ENCODE peak calls at places on chromosome 12, in eight cellular contexts. One of them, this sample, is unnamed.

GRCh38 chr12:55736780-55737580 is 5.9 kb upstream of the GDF11 start:
- DNase-seq in fibroblast of pulmonary artery: peak
- DNase-seq in epithelial cell of proximal tubule: no peak
- DNase-seq in progenitor cell of endocrine pancreas: peak
- DNase-seq in left lung: peak
- DNase-seq in endothelial cell: peak
- DNase-seq in fibroblast of lung: peak
- DNase-seq in heart left ventricle: peak
- DNase-seq in this sample: peak

GRCh38 chr12:65666876-65667275 is 157.4 kb upstream of the HMGA2 start:
- DNase-seq in epithelial cell of proximal tubule: no peak
- DNase-seq in endothelial cell: no peak
- DNase-seq in progenitor cell of endocrine pancreas: no peak
- DNase-seq in fibroblast of lung: no peak
- DNase-seq in fibroblast of pulmonary artery: no peak
- DNase-seq in heart left ventricle: no peak
- DNase-seq in left lung: no peak
- DNase-seq in this sample: no peak

GRCh38 chr12:131912526-131913274 is 16.4 kb upstream of the PUS1 start:
- DNase-seq in endothelial cell: no peak
- DNase-seq in fibroblast of lung: peak
- DNase-seq in left lung: peak
- DNase-seq in epithelial cell of proximal tubule: no peak
- DNase-seq in heart left ventricle: peak
- DNase-seq in progenitor cell of endocrine pancreas: no peak
- DNase-seq in fibroblast of pulmonary artery: peak
- DNase-seq in this sample: no peak

GRCh38 chr12:129871991-129872969 is 31.5 kb downstream of the TMEM132D start:
- DNase-seq in fibroblast of lung: no peak
- DNase-seq in epithelial cell of proximal tubule: no peak
- DNase-seq in progenitor cell of endocrine pancreas: no peak
- DNase-seq in endothelial cell: no peak
- DNase-seq in fibroblast of pulmonary artery: no peak
- DNase-seq in left lung: no peak
- DNase-seq in heart left ventricle: no peak
- DNase-seq in this sample: no peak

GRCh38 chr12:32659908-32660440 is 19.1 kb upstream of the DNM1L start:
- DNase-seq in left lung: no peak
- DNase-seq in fibroblast of pulmonary artery: no peak
- DNase-seq in epithelial cell of proximal tubule: no peak
- DNase-seq in progenitor cell of endocrine pancreas: no peak
- DNase-seq in fibroblast of lung: no peak
- DNase-seq in endothelial cell: no peak
- DNase-seq in heart left ventricle: no peak
- DNase-seq in this sample: no peak

GRCh38 chr12:72276212-72276865 is 4.2 kb downstream of the TRHDE start:
- DNase-seq in epithelial cell of proximal tubule: no peak
- DNase-seq in endothelial cell: no peak
- DNase-seq in heart left ventricle: no peak
- DNase-seq in progenitor cell of endocrine pancreas: no peak
- DNase-seq in fibroblast of pulmonary artery: no peak
- DNase-seq in fibroblast of lung: peak
- DNase-seq in left lung: no peak
- DNase-seq in this sample: no peak

GRCh38 chr12:49470986-49471385 is 67.8 kb upstream of the KCNH3 start:
- DNase-seq in heart left ventricle: no peak
- DNase-seq in epithelial cell of proximal tubule: no peak
- DNase-seq in fibroblast of pulmonary artery: no peak
- DNase-seq in left lung: no peak
- DNase-seq in fibroblast of lung: no peak
- DNase-seq in progenitor cell of endocrine pancreas: no peak
- DNase-seq in endothelial cell: no peak
- DNase-seq in this sample: no peak

GRCh38 chr12:131860472-131861260 is 32.5 kb downstream of the MMP17 start:
- DNase-seq in fibroblast of pulmonary artery: peak
- DNase-seq in epithelial cell of proximal tubule: peak
- DNase-seq in progenitor cell of endocrine pancreas: no peak
- DNase-seq in left lung: peak
- DNase-seq in fibroblast of lung: peak
- DNase-seq in endothelial cell: no peak
- DNase-seq in heart left ventricle: peak
- DNase-seq in this sample: no peak

GRCh38 chr12:45991289-45992249 is 1.2 kb upstream of the SCAF11 start:
- DNase-seq in fibroblast of lung: peak
- DNase-seq in progenitor cell of endocrine pancreas: peak
- DNase-seq in left lung: peak
- DNase-seq in fibroblast of pulmonary artery: peak
- DNase-seq in endothelial cell: peak
- DNase-seq in epithelial cell of proximal tubule: no peak
- DNase-seq in heart left ventricle: peak
- DNase-seq in this sample: peak

GRCh38 chr12:58341791-58342190 is 400.4 kb downstream of the ATP23 start:
- DNase-seq in endothelial cell: no peak
- DNase-seq in heart left ventricle: no peak
- DNase-seq in fibroblast of lung: peak
- DNase-seq in left lung: no peak
- DNase-seq in epithelial cell of proximal tubule: no peak
- DNase-seq in progenitor cell of endocrine pancreas: no peak
- DNase-seq in fibroblast of pulmonary artery: peak
- DNase-seq in this sample: no peak

GRCh38 chr12:111393700-111394275 is 11.9 kb upstream of the SH2B3 start:
- DNase-seq in endothelial cell: no peak
- DNase-seq in heart left ventricle: peak
- DNase-seq in fibroblast of lung: no peak
- DNase-seq in progenitor cell of endocrine pancreas: no peak
- DNase-seq in fibroblast of pulmonary artery: no peak
- DNase-seq in epithelial cell of proximal tubule: no peak
- DNase-seq in left lung: peak
- DNase-seq in this sample: no peak

GRCh38 chr12:76183459-76184186 is 99.1 kb upstream of the NAP1L1 start:
- DNase-seq in progenitor cell of endocrine pancreas: no peak
- DNase-seq in fibroblast of pulmonary artery: peak
- DNase-seq in fibroblast of lung: peak
- DNase-seq in heart left ventricle: no peak
- DNase-seq in left lung: no peak
- DNase-seq in epithelial cell of proximal tubule: peak
- DNase-seq in endothelial cell: no peak
- DNase-seq in this sample: no peak

GRCh38 chr12:101920906-101921305 is 43.5 kb downstream of the DRAM1 start:
- DNase-seq in fibroblast of lung: no peak
- DNase-seq in progenitor cell of endocrine pancreas: no peak
- DNase-seq in heart left ventricle: no peak
- DNase-seq in epithelial cell of proximal tubule: no peak
- DNase-seq in left lung: no peak
- DNase-seq in endothelial cell: no peak
- DNase-seq in fibroblast of pulmonary artery: no peak
- DNase-seq in this sample: no peak

GRCh38 chr12:28622416-28622815 is 432.2 kb downstream of the CCDC91 start:
- DNase-seq in epithelial cell of proximal tubule: no peak
- DNase-seq in left lung: no peak
- DNase-seq in fibroblast of pulmonary artery: peak
- DNase-seq in fibroblast of lung: peak
- DNase-seq in endothelial cell: no peak
- DNase-seq in progenitor cell of endocrine pancreas: no peak
- DNase-seq in heart left ventricle: no peak
- DNase-seq in this sample: no peak

GRCh38 chr12:31585271-31585670 is 5.7 kb downstream of the DENND5B start:
- DNase-seq in fibroblast of pulmonary artery: peak
- DNase-seq in endothelial cell: no peak
- DNase-seq in fibroblast of lung: no peak
- DNase-seq in progenitor cell of endocrine pancreas: no peak
- DNase-seq in epithelial cell of proximal tubule: no peak
- DNase-seq in left lung: no peak
- DNase-seq in heart left ventricle: no peak
- DNase-seq in this sample: no peak

DNA sequence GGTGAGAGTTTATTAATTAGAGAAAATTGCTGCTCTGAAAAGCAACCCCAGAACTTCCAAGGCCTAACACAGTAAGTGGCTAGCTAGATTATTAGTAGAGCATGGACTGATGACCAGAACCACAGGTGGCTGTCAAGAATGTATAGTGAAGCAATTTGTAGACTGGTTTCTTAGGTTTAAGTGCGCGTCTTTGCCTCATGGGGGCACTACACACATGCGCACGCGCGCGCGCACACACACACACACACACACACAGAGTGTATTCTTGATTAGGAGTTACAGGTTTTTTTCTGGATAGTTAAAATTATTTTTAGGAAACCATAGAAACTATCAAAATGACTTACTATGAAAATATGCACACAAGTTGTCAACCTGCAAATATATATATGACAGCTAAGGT is 66.5 kb downstream of the BHLHE41 start:
- DNase-seq in progenitor cell of endocrine pancreas: no peak
- DNase-seq in endothelial cell: no peak
- DNase-seq in left lung: no peak
- DNase-seq in heart left ventricle: no peak
- DNase-seq in epithelial cell of proximal tubule: no peak
- DNase-seq in fibroblast of lung: no peak
- DNase-seq in fibroblast of pulmonary artery: no peak
- DNase-seq in this sample: no peak
- TF ChIP-seq CTCF in progenitor cell of endocrine pancreas: peak
- TF ChIP-seq CTCF in endothelial cell: no peak
- TF ChIP-seq CTCF in left lung: no peak
- TF ChIP-seq CTCF in heart left ventricle: no peak
- TF ChIP-seq CTCF in epithelial cell of proximal tubule: peak
- TF ChIP-seq CTCF in fibroblast of lung: no peak
- TF ChIP-seq CTCF in fibroblast of pulmonary artery: no peak
- TF ChIP-seq CTCF in this sample: no peak

GRCh38 chr12:14262771-14263511 is 102.5 kb upstream of the ATF7IP start:
- DNase-seq in progenitor cell of endocrine pancreas: no peak
- DNase-seq in heart left ventricle: no peak
- DNase-seq in fibroblast of lung: no peak
- DNase-seq in left lung: no peak
- DNase-seq in epithelial cell of proximal tubule: no peak
- DNase-seq in fibroblast of pulmonary artery: no peak
- DNase-seq in endothelial cell: no peak
- DNase-seq in this sample: no peak

GRCh38 chr12:14263742-14264141 is 101.7 kb upstream of the ATF7IP start:
- DNase-seq in left lung: no peak
- DNase-seq in progenitor cell of endocrine pancreas: no peak
- DNase-seq in epithelial cell of proximal tubule: no peak
- DNase-seq in fibroblast of lung: no peak
- DNase-seq in fibroblast of pulmonary artery: no peak
- DNase-seq in endothelial cell: no peak
- DNase-seq in heart left ventricle: no peak
- DNase-seq in this sample: no peak

GRCh38 chr12:14260011-14260993 is 105.2 kb upstream of the ATF7IP start:
- DNase-seq in fibroblast of pulmonary artery: peak
- DNase-seq in epithelial cell of proximal tubule: peak
- DNase-seq in fibroblast of lung: peak
- DNase-seq in progenitor cell of endocrine pancreas: peak
- DNase-seq in heart left ventricle: peak
- DNase-seq in left lung: peak
- DNase-seq in endothelial cell: peak
- DNase-seq in this sample: peak

GRCh38 chr12:14261096-14261495 is 104.4 kb upstream of the ATF7IP start:
- DNase-seq in fibroblast of lung: no peak
- DNase-seq in heart left ventricle: no peak
- DNase-seq in epithelial cell of proximal tubule: no peak
- DNase-seq in left lung: no peak
- DNase-seq in endothelial cell: no peak
- DNase-seq in progenitor cell of endocrine pancreas: no peak
- DNase-seq in fibroblast of pulmonary artery: no peak
- DNase-seq in this sample: no peak

GRCh38 chr12:14261861-14262260 is 103.6 kb upstream of the ATF7IP start:
- DNase-seq in left lung: no peak
- DNase-seq in fibroblast of pulmonary artery: no peak
- DNase-seq in heart left ventricle: no peak
- DNase-seq in epithelial cell of proximal tubule: no peak
- DNase-seq in fibroblast of lung: no peak
- DNase-seq in progenitor cell of endocrine pancreas: no peak
- DNase-seq in endothelial cell: no peak
- DNase-seq in this sample: no peak
- TF ChIP-seq CTCF in left lung: no peak
- TF ChIP-seq CTCF in fibroblast of pulmonary artery: no peak
- TF ChIP-seq CTCF in heart left ventricle: no peak
- TF ChIP-seq CTCF in epithelial cell of proximal tubule: no peak
- TF ChIP-seq CTCF in fibroblast of lung: no peak
- TF ChIP-seq CTCF in progenitor cell of endocrine pancreas: no peak
- TF ChIP-seq CTCF in endothelial cell: no peak
- TF ChIP-seq CTCF in this sample: no peak

DNA sequence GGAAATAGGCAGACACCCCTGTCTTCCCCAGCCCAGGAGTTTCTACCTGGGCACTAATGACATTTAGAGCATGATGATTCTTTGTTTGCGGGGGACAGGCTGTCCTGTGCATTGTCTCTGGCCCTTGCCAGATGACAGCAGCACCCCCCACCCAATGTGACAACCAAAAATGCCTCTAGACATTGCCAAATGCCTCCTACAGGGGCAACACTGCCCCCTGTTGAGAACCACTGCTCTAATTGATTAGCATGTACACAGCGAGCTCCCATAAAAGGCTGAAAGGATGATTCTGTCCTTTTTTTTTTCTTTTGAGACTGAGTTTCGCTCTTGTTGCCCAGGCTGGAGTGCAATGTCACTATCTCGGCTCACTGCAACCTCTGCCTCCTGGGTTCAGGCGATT is 50.5 kb downstream of the MAP1LC3B2 start:
- DNase-seq in progenitor cell of endocrine pancreas: no peak
- DNase-seq in epithelial cell of proximal tubule: no peak
- DNase-seq in endothelial cell: peak
- DNase-seq in fibroblast of lung: no peak
- DNase-seq in heart left ventricle: no peak
- DNase-seq in left lung: no peak
- DNase-seq in fibroblast of pulmonary artery: peak
- DNase-seq in this sample: peak
- TF ChIP-seq CTCF in progenitor cell of endocrine pancreas: peak
- TF ChIP-seq CTCF in epithelial cell of proximal tubule: peak
- TF ChIP-seq CTCF in endothelial cell: peak
- TF ChIP-seq CTCF in fibroblast of lung: peak
- TF ChIP-seq CTCF in heart left ventricle: no peak
- TF ChIP-seq CTCF in left lung: no peak
- TF ChIP-seq CTCF in fibroblast of pulmonary artery: peak
- TF ChIP-seq CTCF in this sample: peak

DNA sequence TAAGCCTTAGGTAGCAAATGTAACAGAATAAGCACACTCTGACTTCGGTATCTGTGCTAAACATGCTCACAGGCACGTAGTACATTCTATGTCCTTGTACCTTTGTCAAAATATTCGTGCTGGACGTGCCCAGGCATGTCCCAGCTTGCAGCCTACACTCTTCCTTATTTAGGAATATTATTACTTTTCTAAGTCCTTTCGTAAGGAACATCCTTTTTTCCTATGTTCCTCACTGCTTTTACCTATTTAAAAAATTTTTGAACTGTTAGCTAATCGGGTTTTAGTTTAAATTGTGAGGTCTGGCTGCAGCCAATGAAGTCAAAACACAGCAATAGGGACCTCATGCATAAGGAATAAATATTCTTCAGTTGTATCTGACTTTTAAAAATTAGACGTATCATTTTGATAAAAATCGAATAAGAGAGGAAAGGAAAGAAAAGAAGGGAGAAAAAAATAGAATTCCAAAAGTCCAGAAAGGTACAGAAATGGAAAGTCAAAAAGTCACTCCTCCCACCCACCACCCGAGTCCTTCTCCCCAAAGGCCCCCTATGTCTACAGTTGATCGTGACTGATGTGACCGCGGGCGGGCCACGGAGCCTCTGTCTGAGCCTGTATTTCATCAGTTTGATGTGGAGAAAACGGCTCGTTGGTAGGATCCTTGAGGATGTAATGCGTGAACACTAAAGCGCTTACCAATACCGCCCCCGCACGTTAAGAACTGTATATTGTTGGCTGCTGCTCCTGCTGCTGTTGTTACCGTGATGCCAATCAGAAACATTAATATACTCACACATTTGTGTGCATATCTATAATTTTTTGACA is 24.4 kb upstream of the UBC start:
- DNase-seq in endothelial cell: peak
- DNase-seq in epithelial cell of proximal tubule: no peak
- DNase-seq in fibroblast of pulmonary artery: peak
- DNase-seq in heart left ventricle: no peak
- DNase-seq in fibroblast of lung: peak
- DNase-seq in progenitor cell of endocrine pancreas: no peak
- DNase-seq in left lung: peak
- DNase-seq in this sample: peak
- TF ChIP-seq CTCF in endothelial cell: no peak
- TF ChIP-seq CTCF in epithelial cell of proximal tubule: peak
- TF ChIP-seq CTCF in fibroblast of pulmonary artery: peak
- TF ChIP-seq CTCF in heart left ventricle: peak
- TF ChIP-seq CTCF in fibroblast of lung: peak
- TF ChIP-seq CTCF in progenitor cell of endocrine pancreas: peak
- TF ChIP-seq CTCF in left lung: no peak
- TF ChIP-seq CTCF in this sample: no peak

This sample was measured in nephron progenitor cell.